ENCODE peak calls at places on chromosomes 16 and 17, in five cellular contexts. Q, H, P, Z and B are unnamed samples.

GRCh38 chr17:4594406-4595349 is 10.3 kb downstream of the SMTNL2 start:
- DNase-seq in Q (no peak), Z (no peak), P (peak; percentile 78), H (no peak), B (peak; percentile 33)

GRCh38 chr16:57844416-57845030 is 42.2 kb upstream of the KIFC3 start:
- DNase-seq in H (no peak), P (no peak), Z (no peak), Q (no peak), B (no peak)

GRCh38 chr16:17460890-17461289 is 9.9 kb downstream of the XYLT1 start:
- DNase-seq in H (no peak), P (no peak), Z (no peak), Q (no peak), B (no peak)

GRCh38 chr16:15559176-15559575 is 83.8 kb downstream of the MARF1 start:
- DNase-seq in Q (no peak), Z (no peak), P (no peak), H (no peak), B (no peak)

GRCh38 chr17:73285916-73286862 is 24.5 kb upstream of the CPSF4L start:
- DNase-seq in H (no peak), Z (no peak), Q (no peak), P (no peak), B (no peak)

GRCh38 chr16:67245674-67246080 is 1.6 kb downstream of the FHOD1 start:
- DNase-seq in Z (no peak), H (no peak), Q (no peak), P (no peak), B (peak; percentile 38)

GRCh38 chr17:6078370-6078950 is 8.3 kb downstream of the WSCD1 start:
- DNase-seq in H (no peak), Q (no peak), Z (no peak), P (no peak), B (no peak)

GRCh38 chr16:89383095-89384003 is 107.0 kb downstream of the ANKRD11 start:
- DNase-seq in P (peak; percentile 88), H (no peak), Z (peak; percentile 69), Q (peak; percentile 47), B (peak; percentile 64)

GRCh38 chr16:81873843-81874752 is 95.0 kb downstream of the PLCG2 start:
- DNase-seq in Q (peak; percentile 24), H (peak; percentile 31), P (peak; percentile 63), Z (peak; percentile 40), B (peak; percentile 62)

GRCh38 chr17:80181431-80181830 is 11.6 kb downstream of the CARD14 start:
- DNase-seq in P (no peak), H (no peak), Z (no peak), Q (no peak), B (no peak)

GRCh38 chr17:29588561-29589411 is 662 bp downstream of the GIT1 start:
- DNase-seq in H (no peak), P (peak; percentile 62), Z (peak; percentile 57), Q (peak; percentile 29), B (no peak)

GRCh38 chr16:86660623-86661022 is 82.3 kb downstream of the FOXL1 start:
- DNase-seq in H (no peak), P (no peak), Z (no peak), Q (no peak), B (no peak)

GRCh38 chr17:9644910-9645751 is at the start of gene USP43:
- DNase-seq in P (peak; percentile 81), H (peak; percentile 8), Q (no peak), Z (peak; percentile 50), B (peak; percentile 90)

GRCh38 chr17:80471922-80472321 is 4.5 kb downstream of the NPTX1 start:
- DNase-seq in Q (no peak), H (no peak), Z (no peak), P (no peak), B (no peak)

GRCh38 chr17:49906511-49907136 is 58.8 kb upstream of the TAC4 start:
- DNase-seq in Z (no peak), Q (no peak), P (no peak), H (no peak), B (no peak)

GRCh38 chr17:40021471-40021961 is 6.3 kb downstream of the CSF3 start:
- DNase-seq in P (no peak), Z (peak; percentile 55), Q (peak; percentile 61), H (no peak), B (no peak)

GRCh38 chr17:28897769-28898259 is 281 bp upstream of the FLOT2 start:
- DNase-seq in Q (no peak), H (peak; percentile 27), P (no peak), Z (no peak), B (no peak)

GRCh38 chr17:76304226-76305134 is 3.6 kb downstream of the QRICH2 start:
- DNase-seq in Q (no peak), Z (no peak), H (no peak), P (no peak), B (no peak)

GRCh38 chr17:41718287-41718645 is 6.1 kb downstream of the GAST start:
- DNase-seq in Q (no peak), Z (no peak), H (no peak), P (no peak), B (no peak)

GRCh38 chr17:38428150-38428642 is at the start of gene ARHGAP23:
- DNase-seq in H (no peak), Z (peak; percentile 80), P (peak; percentile 51), Q (peak; percentile 72), B (peak; percentile 30)

GRCh38 chr16:87550510-87550961 is 51.8 kb upstream of the JPH3 start:
- DNase-seq in Q (no peak), P (peak; percentile 43), H (peak; percentile 33), Z (no peak), B (peak; percentile 38)

GRCh38 chr17:32486091-32486700 is 597 bp upstream of the CDK5R1 start:
- DNase-seq in H (peak; percentile 77), Q (peak; percentile 61), P (peak; percentile 87), Z (peak; percentile 65), B (peak; percentile 72)

GRCh38 chr16:4090476-4090875 is 25.8 kb downstream of the ADCY9 start:
- DNase-seq in P (no peak), H (no peak), Z (no peak), Q (no peak), B (no peak)

GRCh38 chr17:8004899-8005298 is 2.5 kb downstream of the GUCY2D start:
- DNase-seq in P (peak; percentile 28), Q (peak; percentile 79), Z (peak; percentile 33), H (no peak), B (no peak)

GRCh38 chr17:43383372-43383771 is 15.4 kb upstream of the ARL4D start:
- DNase-seq in P (no peak), H (no peak), Q (no peak), Z (no peak), B (no peak)

GRCh38 chr16:4766875-4767628 is at the start of gene ZNF500:
- DNase-seq in Z (peak; percentile 96), P (peak; percentile 98), Q (peak; percentile 95), H (peak; percentile 96), B (peak; percentile 99)

GRCh38 chr16:1378804-1379053 is 27.0 kb downstream of the GNPTG start:
- DNase-seq in H (no peak), P (no peak), Q (no peak), Z (no peak), B (no peak)

GRCh38 chr17:33049781-33050414 is 58.3 kb downstream of the SPACA3 start:
- DNase-seq in Q (peak; percentile 48), H (peak; percentile 65), P (peak; percentile 71), Z (peak; percentile 51), B (peak; percentile 28)

GRCh38 chr16:17303101-17303500 is 167.7 kb downstream of the XYLT1 start:
- DNase-seq in Q (no peak), H (no peak), Z (no peak), P (no peak), B (no peak)

GRCh38 chr17:50261051-50261915 is 13.0 kb upstream of the TMEM92 start:
- DNase-seq in Z (no peak), H (no peak), Q (no peak), P (no peak), B (no peak)

GRCh38 chr17:36525113-36525512 is 9.6 kb downstream of the MYO19 start:
- DNase-seq in Q (peak; percentile 65), Z (no peak), H (no peak), P (no peak), B (no peak)

GRCh38 chr16:69761983-69762842 is at the start of gene WWP2:
- DNase-seq in P (peak; percentile 90), Z (peak; percentile 53), Q (peak; percentile 55), H (peak; percentile 62), B (peak; percentile 80)

GRCh38 chr17:1491406-1492248 is 859 bp downstream of the MYO1C start:
- DNase-seq in Z (peak; percentile 57), H (no peak), Q (no peak), P (no peak), B (peak; percentile 45)

GRCh38 chr16:5678371-5678770 is 580.8 kb upstream of the EEF2KMT start:
- DNase-seq in H (peak; percentile 58), Q (no peak), Z (no peak), P (peak; percentile 77), B (no peak)

DNA sequence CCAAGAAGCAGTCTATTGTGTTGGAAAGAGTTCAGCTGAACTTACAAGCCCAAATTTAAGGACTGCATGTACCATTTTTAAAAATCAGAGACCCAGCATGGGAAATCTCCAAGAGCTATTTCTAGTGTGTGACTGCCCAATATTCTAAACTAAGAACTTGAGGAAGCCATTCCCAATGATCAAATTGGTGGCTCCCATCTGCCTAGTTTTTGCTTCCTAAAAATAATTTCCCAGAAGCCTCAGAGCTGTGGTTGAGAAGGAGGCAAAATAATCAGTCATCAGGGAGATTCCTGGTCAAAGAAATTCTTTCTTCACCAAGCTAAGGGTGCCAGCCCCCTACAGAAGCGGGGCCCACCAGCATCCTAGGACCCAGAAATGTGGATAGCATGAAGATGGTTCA is 176.1 kb upstream of the CDH5 start:
- DNase-seq in H (no peak), Z (no peak), Q (no peak), P (no peak), B (no peak)
- H4K8ac ChIP-seq in H (no peak overlapping the region), Z (no peak overlapping the region), Q (peak overlapping the region; percentile 27), P (no peak overlapping the region), B (no peak overlapping the region)

GRCh38 chr17:81863123-81863675 is 2.9 kb upstream of the P4HB start:
- DNase-seq in Z (peak; percentile 20), P (no peak), H (no peak), Q (no peak), B (no peak)
- H4K8ac ChIP-seq in Z (no peak overlapping the region), P (no peak overlapping the region), H (no peak overlapping the region), Q (peak overlapping the region; percentile 0), B (no peak overlapping the region)

GRCh38 chr16:2767891-2768290 is 9.2 kb downstream of the ELOB start:
- DNase-seq in P (no peak), H (no peak), Q (no peak), Z (no peak), B (no peak)
- H4K8ac ChIP-seq in P (no peak overlapping the region), H (no peak overlapping the region), Q (no peak overlapping the region), Z (no peak overlapping the region), B (no peak overlapping the region)

DNA sequence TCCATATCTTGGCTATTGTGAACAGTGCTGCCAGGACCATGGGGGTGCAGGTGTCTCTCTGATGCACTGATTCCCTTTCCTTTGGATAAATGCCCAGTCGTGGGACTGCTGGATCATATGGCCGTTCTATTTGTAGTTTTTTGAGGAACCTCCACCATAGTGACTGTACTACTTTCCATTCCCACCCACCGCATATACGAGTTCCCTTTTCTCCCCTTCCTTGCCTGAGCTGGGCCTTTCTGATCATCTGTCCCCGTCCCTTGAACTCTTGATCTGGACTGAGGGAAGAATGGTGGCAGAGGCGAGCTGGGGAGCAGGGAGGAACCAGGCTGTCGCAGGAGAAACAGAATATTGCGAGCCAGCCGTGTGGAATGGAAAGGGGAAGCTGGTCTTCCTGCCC is 7.9 kb upstream of the CEP295NL start:
- DNase-seq in Z (no peak), H (no peak), Q (no peak), P (no peak), B (no peak)
- H4K8ac ChIP-seq in Z (no peak overlapping the region), H (no peak overlapping the region), Q (no peak overlapping the region), P (no peak overlapping the region), B (no peak overlapping the region)